ENCODE peak calls at places on chromosome 21, in ten cellular contexts. N, P, L, S, J, I, D, H, C and O are unnamed samples. For H3K4me1, the result is how much of the 10 kb centered on the place peaks cover.

GRCh38 chr21:42609806-42610205 is 43.6 kb upstream of the PDE9A start:
- DNase-seq in I (peak), P (no peak), D (no peak), S (no peak), L (no peak), J (no peak), C (no peak), N (no peak), H (no peak), O (no peak)

GRCh38 chr21:26840912-26841311 is 4.3 kb downstream of the ADAMTS1 start:
- DNase-seq in P (peak), N (peak), H (no peak), J (peak), I (no peak), C (no peak), D (no peak), L (no peak), S (no peak), O (peak)

GRCh38 chr21:41170442-41170841 is 2.5 kb downstream of the BACE2 start:
- DNase-seq in P (peak), L (peak), S (no peak), N (peak), C (no peak), I (peak), J (peak), D (peak), H (no peak), O (peak)

GRCh38 chr21:45818904-45819285 is 162.7 kb upstream of the COL6A1 start:
- DNase-seq in N (no peak), J (no peak), D (no peak), L (no peak), P (peak), C (no peak), S (no peak), H (no peak), I (no peak), O (peak)

GRCh38 chr21:40049031-40049958 is 182.1 kb downstream of the PCP4 start:
- DNase-seq in C (peak), J (no peak), S (no peak), D (no peak), L (no peak), I (no peak), H (no peak), P (peak), N (peak), O (peak)

GRCh38 chr21:34129039-34129891 is 55.9 kb downstream of the MRPS6 start:
- DNase-seq in I (no peak), H (peak), S (peak), J (peak), D (peak), L (peak), P (peak), N (peak), C (peak), O (peak)

GRCh38 chr21:43916691-43917514 is 51.9 kb downstream of the AGPAT3 start:
- DNase-seq in P (no peak), N (no peak), I (peak), L (no peak), D (no peak), C (no peak), J (no peak), S (peak), H (peak), O (no peak)

GRCh38 chr21:44709426-44710293 is 1.7 kb downstream of the TSPEAR start:
- DNase-seq in P (no peak), C (no peak), H (no peak), I (no peak), L (peak), J (no peak), S (peak), N (no peak), D (peak), O (peak)

GRCh38 chr21:29610960-29611359 is 312.2 kb downstream of the BACH1 start:
- DNase-seq in P (no peak), S (no peak), J (no peak), H (no peak), I (no peak), N (no peak), D (no peak), C (no peak), L (no peak), O (no peak)

GRCh38 chr21:33860332-33860879 is 55.2 kb downstream of the ATP5PO start:
- DNase-seq in I (no peak), P (no peak), S (no peak), L (no peak), J (no peak), H (no peak), D (no peak), N (no peak), C (no peak), O (no peak)

GRCh38 chr21:32687946-32688345 is 39.9 kb downstream of the SYNJ1 start:
- DNase-seq in D (peak), S (no peak), C (no peak), N (no peak), J (peak), P (no peak), H (no peak), I (no peak), L (peak), O (no peak)

GRCh38 chr21:42301371-42302291 is 13.6 kb downstream of the TFF3 start:
- DNase-seq in P (no peak), L (no peak), C (no peak), N (no peak), I (no peak), S (no peak), D (no peak), H (no peak), J (no peak), O (no peak)

GRCh38 chr21:41361786-41362604 is at the start of gene MX2:
- DNase-seq in C (peak), H (peak), N (peak), I (no peak), J (no peak), L (no peak), D (no peak), S (peak), P (peak), O (peak)

GRCh38 chr21:42258150-42258884 is 39.4 kb downstream of the ABCG1 start:
- DNase-seq in S (peak), L (peak), J (peak), I (peak), D (peak), P (peak), N (peak), H (peak), C (peak), O (peak)

GRCh38 chr21:39523398-39523797 is 71.6 kb downstream of the SH3BGR start:
- DNase-seq in J (no peak), C (no peak), L (no peak), N (peak), I (no peak), P (no peak), S (no peak), H (no peak), D (no peak), O (peak)

GRCh38 chr21:42362198-42362597 is 4.1 kb downstream of the TFF1 start:
- DNase-seq in J (no peak), H (no peak), D (no peak), P (no peak), I (no peak), L (no peak), S (no peak), C (no peak), N (no peak), O (no peak)

DNA sequence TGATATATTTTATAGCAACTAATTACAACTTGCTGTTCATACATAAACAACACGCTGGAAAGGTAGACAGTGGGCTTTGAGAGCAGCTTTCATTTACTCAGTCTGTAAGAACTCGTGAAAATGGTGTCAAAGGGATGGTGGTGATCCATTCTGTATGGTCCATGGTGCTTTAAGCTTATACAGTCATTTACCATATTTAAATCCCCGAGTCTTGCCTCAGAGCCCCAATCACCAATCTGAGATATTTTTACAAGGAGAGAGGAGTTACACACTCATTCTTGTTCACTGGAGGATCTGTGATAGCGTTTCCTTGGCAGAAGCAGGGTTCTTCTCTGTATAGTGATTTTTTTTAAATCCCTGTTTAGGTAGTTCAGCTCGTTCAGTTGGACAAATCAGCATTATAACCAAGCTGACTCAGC is 694.6 kb downstream of the USP25 start:
- DNase-seq in J (peak), C (no peak), L (no peak), S (no peak), N (no peak), P (no peak), D (no peak), H (no peak), I (no peak), O (no peak)
- H3K4me3 ChIP-seq in J (peak), C (no peak), L (no peak), S (no peak), N (no peak), P (no peak), D (no peak), H (no peak), I (no peak), O (peak)

DNA sequence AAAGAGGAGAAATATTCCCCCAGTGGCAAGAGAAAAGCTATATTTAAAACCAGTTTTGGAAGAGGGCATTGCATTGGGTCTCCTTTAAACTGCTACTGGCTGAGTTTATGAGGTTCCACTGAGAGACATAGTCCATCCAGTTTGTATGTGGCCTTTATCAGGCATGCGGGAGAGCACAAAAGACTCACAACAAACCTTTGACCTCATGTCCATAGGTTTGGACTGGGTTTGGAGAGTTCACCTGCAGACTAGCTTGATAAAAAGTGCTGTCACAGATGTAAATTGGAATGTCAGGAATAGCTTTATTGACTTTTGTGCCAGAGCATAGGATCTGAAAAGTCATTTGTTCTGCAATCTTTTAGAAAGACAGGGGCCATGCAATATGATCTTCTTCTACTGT is 131.0 kb upstream of the NRIP1 start:
- DNase-seq in J (no peak), S (no peak), C (no peak), N (no peak), L (no peak), I (no peak), D (no peak), H (no peak), P (peak), O (no peak)
- H3K4me1 ChIP-seq in J (under half), S (under half), C (under half), N (under half), L (under half), I (under half), D (under half), H (under half), P (under half), O (under half)

GRCh38 chr21:37006243-37006520 is 320 bp upstream of the RIPPLY3 start:
- DNase-seq in S (no peak), C (no peak), L (no peak), I (no peak), D (no peak), H (no peak), N (no peak), P (peak), J (no peak), O (no peak)
- H3K4me3 ChIP-seq in S (no peak), C (no peak), L (peak), I (no peak), D (peak), H (no peak), N (no peak), P (peak), J (peak), O (peak)

DNA sequence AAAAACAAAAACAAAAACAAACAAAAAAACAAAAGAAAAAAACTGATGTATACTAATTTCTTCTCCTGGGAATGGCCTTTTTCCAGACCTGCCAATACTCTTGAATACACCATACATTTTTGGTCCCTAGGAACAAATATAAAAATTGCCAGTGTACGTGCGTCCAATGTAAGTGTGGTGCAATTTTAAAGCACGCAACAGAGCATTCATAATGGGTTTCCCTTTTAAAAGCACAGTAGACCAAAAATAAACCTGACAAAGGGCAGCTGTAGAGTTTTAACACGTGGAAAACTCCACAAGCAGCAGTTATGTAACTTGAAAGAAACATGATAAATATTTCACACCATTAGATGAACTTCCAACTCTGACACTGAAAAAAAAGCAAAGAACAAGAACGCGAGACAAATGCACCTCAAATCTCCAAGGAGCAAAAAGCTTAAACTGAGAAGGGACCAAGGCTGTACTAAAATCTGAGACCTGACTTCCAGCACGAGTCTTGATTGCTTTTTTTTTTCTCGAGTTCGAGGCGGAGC is 358 bp upstream of the JAM2 start:
- DNase-seq in H (no peak), D (no peak), C (no peak), S (no peak), L (no peak), I (no peak), P (no peak), J (peak), N (no peak), O (peak)
- H3K4me1 ChIP-seq in H (under half), D (under half), C (under half), S (under half), L (under half), I (under half), P (under half), J (under half), N (under half), O (under half)